ENCODE peak calls at places on chromosomes 11 and 22, in ten cellular contexts. One of them, this sample, is unnamed.
A peak's percentile ranks its signal among the peaks of the same experiment; 100 is the strongest.

GRCh38 chr22:18032455-18033101 is 8.2 kb upstream of the MICAL3 start:
- DNase-seq in ACHN: peak; percentile 86
- DNase-seq in omental fat pad: no peak
- DNase-seq in NCI-H2029 treated with DMSO at 0.1 percent for 48 hours: no peak
- DNase-seq in H4: peak; percentile 27
- DNase-seq in T1000: peak; percentile 67
- DNase-seq in KG1: no peak
- DNase-seq in testis: no peak
- DNase-seq in choroid plexus epithelial cell: no peak
- DNase-seq in AG04450: no peak
- DNase-seq in this sample: peak; percentile 64

GRCh38 chr11:9787981-9788521 is 124.2 kb downstream of the SWAP70 start:
- DNase-seq in ACHN: no peak
- DNase-seq in omental fat pad: no peak
- DNase-seq in NCI-H2029 treated with DMSO at 0.1 percent for 48 hours: no peak
- DNase-seq in H4: peak; percentile 62
- DNase-seq in T1000: no peak
- DNase-seq in KG1: no peak
- DNase-seq in testis: no peak
- DNase-seq in choroid plexus epithelial cell: peak; percentile 90
- DNase-seq in AG04450: peak; percentile 93
- DNase-seq in this sample: peak; percentile 95

GRCh38 chr11:595400-595799 is 19.1 kb downstream of the PHRF1 start:
- DNase-seq in ACHN: no peak
- DNase-seq in omental fat pad: no peak
- DNase-seq in NCI-H2029 treated with DMSO at 0.1 percent for 48 hours: no peak
- DNase-seq in H4: no peak
- DNase-seq in T1000: no peak
- DNase-seq in KG1: no peak
- DNase-seq in testis: no peak
- DNase-seq in choroid plexus epithelial cell: no peak
- DNase-seq in AG04450: no peak
- DNase-seq in this sample: no peak

GRCh38 chr11:113549611-113550061 is 74.4 kb upstream of the DRD2 start:
- DNase-seq in ACHN: no peak
- DNase-seq in omental fat pad: no peak
- DNase-seq in NCI-H2029 treated with DMSO at 0.1 percent for 48 hours: no peak
- DNase-seq in H4: no peak
- DNase-seq in T1000: no peak
- DNase-seq in KG1: no peak
- DNase-seq in testis: no peak
- DNase-seq in choroid plexus epithelial cell: no peak
- DNase-seq in AG04450: no peak
- DNase-seq in this sample: no peak

GRCh38 chr11:102050927-102051575 is 3.8 kb downstream of the CFAP300 start:
- DNase-seq in ACHN: no peak
- DNase-seq in omental fat pad: no peak
- DNase-seq in NCI-H2029 treated with DMSO at 0.1 percent for 48 hours: no peak
- DNase-seq in H4: no peak
- DNase-seq in T1000: no peak
- DNase-seq in KG1: no peak
- DNase-seq in testis: no peak
- DNase-seq in choroid plexus epithelial cell: no peak
- DNase-seq in AG04450: no peak
- DNase-seq in this sample: no peak

GRCh38 chr11:94788396-94788795 is 20.2 kb downstream of the AMOTL1 start:
- DNase-seq in ACHN: no peak
- DNase-seq in omental fat pad: no peak
- DNase-seq in NCI-H2029 treated with DMSO at 0.1 percent for 48 hours: no peak
- DNase-seq in H4: no peak
- DNase-seq in T1000: no peak
- DNase-seq in KG1: no peak
- DNase-seq in testis: no peak
- DNase-seq in choroid plexus epithelial cell: no peak
- DNase-seq in AG04450: no peak
- DNase-seq in this sample: no peak

GRCh38 chr11:76808158-76808557 is 25.0 kb downstream of the TSKU start:
- DNase-seq in ACHN: no peak
- DNase-seq in omental fat pad: no peak
- DNase-seq in NCI-H2029 treated with DMSO at 0.1 percent for 48 hours: no peak
- DNase-seq in H4: peak; percentile 2
- DNase-seq in T1000: no peak
- DNase-seq in KG1: no peak
- DNase-seq in testis: no peak
- DNase-seq in choroid plexus epithelial cell: no peak
- DNase-seq in AG04450: no peak
- DNase-seq in this sample: no peak

GRCh38 chr22:36221799-36222751 is 17.3 kb downstream of the APOL2 start:
- DNase-seq in ACHN: peak; percentile 21
- DNase-seq in omental fat pad: no peak
- DNase-seq in NCI-H2029 treated with DMSO at 0.1 percent for 48 hours: no peak
- DNase-seq in H4: peak; percentile 34
- DNase-seq in T1000: no peak
- DNase-seq in KG1: peak; percentile 7
- DNase-seq in testis: peak; percentile 70
- DNase-seq in choroid plexus epithelial cell: peak; percentile 63
- DNase-seq in AG04450: no peak
- DNase-seq in this sample: peak; percentile 33

GRCh38 chr11:2912498-2912897 is 16.7 kb downstream of the PHLDA2 start:
- DNase-seq in ACHN: peak; percentile 87
- DNase-seq in omental fat pad: no peak
- DNase-seq in NCI-H2029 treated with DMSO at 0.1 percent for 48 hours: peak; percentile 43
- DNase-seq in H4: peak; percentile 92
- DNase-seq in T1000: peak; percentile 65
- DNase-seq in KG1: no peak
- DNase-seq in testis: no peak
- DNase-seq in choroid plexus epithelial cell: peak; percentile 77
- DNase-seq in AG04450: no peak
- DNase-seq in this sample: peak; percentile 89

GRCh38 chr11:129750343-129751292 is 65.0 kb upstream of the TMEM45B start:
- DNase-seq in ACHN: peak; percentile 57
- DNase-seq in omental fat pad: peak; percentile 39
- DNase-seq in NCI-H2029 treated with DMSO at 0.1 percent for 48 hours: peak; percentile 61
- DNase-seq in H4: peak; percentile 47
- DNase-seq in T1000: peak; percentile 39
- DNase-seq in KG1: peak; percentile 81
- DNase-seq in testis: peak; percentile 83
- DNase-seq in choroid plexus epithelial cell: peak; percentile 82
- DNase-seq in AG04450: peak; percentile 50
- DNase-seq in this sample: peak; percentile 75

GRCh38 chr11:70016666-70017347 is 61.3 kb upstream of the ANO1 start:
- DNase-seq in ACHN: no peak
- DNase-seq in omental fat pad: no peak
- DNase-seq in NCI-H2029 treated with DMSO at 0.1 percent for 48 hours: no peak
- DNase-seq in H4: peak; percentile 30
- DNase-seq in T1000: no peak
- DNase-seq in KG1: no peak
- DNase-seq in testis: no peak
- DNase-seq in choroid plexus epithelial cell: peak; percentile 22
- DNase-seq in AG04450: peak; percentile 29
- DNase-seq in this sample: peak; percentile 75

GRCh38 chr11:724733-725386 is 18.8 kb downstream of the EPS8L2 start:
- DNase-seq in ACHN: no peak
- DNase-seq in omental fat pad: no peak
- DNase-seq in NCI-H2029 treated with DMSO at 0.1 percent for 48 hours: no peak
- DNase-seq in H4: no peak
- DNase-seq in T1000: no peak
- DNase-seq in KG1: no peak
- DNase-seq in testis: no peak
- DNase-seq in choroid plexus epithelial cell: no peak
- DNase-seq in AG04450: no peak
- DNase-seq in this sample: no peak

GRCh38 chr11:66815646-66816045 is 27.6 kb upstream of the RCE1 start:
- DNase-seq in ACHN: no peak
- DNase-seq in omental fat pad: no peak
- DNase-seq in NCI-H2029 treated with DMSO at 0.1 percent for 48 hours: no peak
- DNase-seq in H4: no peak
- DNase-seq in T1000: no peak
- DNase-seq in KG1: no peak
- DNase-seq in testis: no peak
- DNase-seq in choroid plexus epithelial cell: no peak
- DNase-seq in AG04450: no peak
- DNase-seq in this sample: peak; percentile 22

GRCh38 chr11:377174-377865 is 8.0 kb downstream of the B4GALNT4 start:
- DNase-seq in ACHN: no peak
- DNase-seq in omental fat pad: no peak
- DNase-seq in NCI-H2029 treated with DMSO at 0.1 percent for 48 hours: no peak
- DNase-seq in H4: no peak
- DNase-seq in T1000: no peak
- DNase-seq in KG1: no peak
- DNase-seq in testis: no peak
- DNase-seq in choroid plexus epithelial cell: no peak
- DNase-seq in AG04450: no peak
- DNase-seq in this sample: no peak

GRCh38 chr11:134497586-134497985 is 85.5 kb upstream of the B3GAT1 start:
- DNase-seq in ACHN: no peak
- DNase-seq in omental fat pad: no peak
- DNase-seq in NCI-H2029 treated with DMSO at 0.1 percent for 48 hours: peak; percentile 83
- DNase-seq in H4: no peak
- DNase-seq in T1000: no peak
- DNase-seq in KG1: no peak
- DNase-seq in testis: no peak
- DNase-seq in choroid plexus epithelial cell: no peak
- DNase-seq in AG04450: no peak
- DNase-seq in this sample: no peak

GRCh38 chr22:23519442-23520177 is 60.5 kb downstream of the IGLL1 start:
- DNase-seq in ACHN: no peak
- DNase-seq in omental fat pad: no peak
- DNase-seq in NCI-H2029 treated with DMSO at 0.1 percent for 48 hours: no peak
- DNase-seq in H4: no peak
- DNase-seq in T1000: no peak
- DNase-seq in KG1: no peak
- DNase-seq in testis: no peak
- DNase-seq in choroid plexus epithelial cell: no peak
- DNase-seq in AG04450: no peak
- DNase-seq in this sample: no peak

GRCh38 chr22:41524809-41525449 is 19.3 kb downstream of the POLR3H start:
- DNase-seq in ACHN: no peak
- DNase-seq in omental fat pad: no peak
- DNase-seq in NCI-H2029 treated with DMSO at 0.1 percent for 48 hours: no peak
- DNase-seq in H4: no peak
- DNase-seq in T1000: no peak
- DNase-seq in KG1: no peak
- DNase-seq in testis: no peak
- DNase-seq in choroid plexus epithelial cell: peak; percentile 57
- DNase-seq in AG04450: no peak
- DNase-seq in this sample: no peak

GRCh38 chr22:36027579-36027959 is 1.1 kb downstream of the RBFOX2 start:
- DNase-seq in ACHN: peak; percentile 15
- DNase-seq in omental fat pad: no peak
- DNase-seq in NCI-H2029 treated with DMSO at 0.1 percent for 48 hours: no peak
- DNase-seq in H4: no peak
- DNase-seq in T1000: no peak
- DNase-seq in KG1: no peak
- DNase-seq in testis: peak; percentile 35
- DNase-seq in choroid plexus epithelial cell: no peak
- DNase-seq in AG04450: no peak
- DNase-seq in this sample: no peak

GRCh38 chr11:45045692-45046471 is 95.2 kb upstream of the TP53I11 start:
- DNase-seq in ACHN: peak; percentile 35
- DNase-seq in omental fat pad: peak; percentile 65
- DNase-seq in NCI-H2029 treated with DMSO at 0.1 percent for 48 hours: no peak
- DNase-seq in H4: peak; percentile 48
- DNase-seq in T1000: no peak
- DNase-seq in KG1: peak; percentile 18
- DNase-seq in testis: peak; percentile 23
- DNase-seq in choroid plexus epithelial cell: peak; percentile 71
- DNase-seq in AG04450: no peak
- DNase-seq in this sample: peak; percentile 13

GRCh38 chr11:11996321-11997174 is 11.9 kb downstream of the DKK3 start:
- DNase-seq in ACHN: no peak
- DNase-seq in omental fat pad: no peak
- DNase-seq in NCI-H2029 treated with DMSO at 0.1 percent for 48 hours: no peak
- DNase-seq in H4: no peak
- DNase-seq in T1000: no peak
- DNase-seq in KG1: no peak
- DNase-seq in testis: no peak
- DNase-seq in choroid plexus epithelial cell: no peak
- DNase-seq in AG04450: no peak
- DNase-seq in this sample: no peak

GRCh38 chr22:48827228-48827810 is 1000.4 kb downstream of the BRD1 start:
- DNase-seq in ACHN: no peak
- DNase-seq in omental fat pad: no peak
- DNase-seq in NCI-H2029 treated with DMSO at 0.1 percent for 48 hours: peak; percentile 75
- DNase-seq in H4: no peak
- DNase-seq in T1000: no peak
- DNase-seq in KG1: no peak
- DNase-seq in testis: no peak
- DNase-seq in choroid plexus epithelial cell: peak; percentile 4
- DNase-seq in AG04450: no peak
- DNase-seq in this sample: no peak

GRCh38 chr11:108466405-108466804 is 924 bp downstream of the C11orf65 start:
- DNase-seq in ACHN: no peak
- DNase-seq in omental fat pad: no peak
- DNase-seq in NCI-H2029 treated with DMSO at 0.1 percent for 48 hours: no peak
- DNase-seq in H4: no peak
- DNase-seq in T1000: no peak
- DNase-seq in KG1: no peak
- DNase-seq in testis: no peak
- DNase-seq in choroid plexus epithelial cell: no peak
- DNase-seq in AG04450: no peak
- DNase-seq in this sample: no peak

GRCh38 chr11:73173755-73174494 is 31.8 kb upstream of the FCHSD2 start:
- DNase-seq in ACHN: no peak
- DNase-seq in omental fat pad: no peak
- DNase-seq in NCI-H2029 treated with DMSO at 0.1 percent for 48 hours: no peak
- DNase-seq in H4: no peak
- DNase-seq in T1000: no peak
- DNase-seq in KG1: no peak
- DNase-seq in testis: peak; percentile 65
- DNase-seq in choroid plexus epithelial cell: no peak
- DNase-seq in AG04450: no peak
- DNase-seq in this sample: no peak

GRCh38 chr11:88016392-88017020 is 158.7 kb downstream of the RAB38 start:
- DNase-seq in ACHN: peak; percentile 85
- DNase-seq in omental fat pad: peak; percentile 54
- DNase-seq in NCI-H2029 treated with DMSO at 0.1 percent for 48 hours: peak; percentile 61
- DNase-seq in H4: peak; percentile 79
- DNase-seq in T1000: peak; percentile 16
- DNase-seq in KG1: peak; percentile 61
- DNase-seq in testis: peak; percentile 93
- DNase-seq in choroid plexus epithelial cell: peak; percentile 94
- DNase-seq in AG04450: peak; percentile 72
- DNase-seq in this sample: peak; percentile 88

GRCh38 chr11:297666-298405 is 1.5 kb downstream of the IFITM5 start:
- DNase-seq in ACHN: no peak
- DNase-seq in omental fat pad: no peak
- DNase-seq in NCI-H2029 treated with DMSO at 0.1 percent for 48 hours: no peak
- DNase-seq in H4: no peak
- DNase-seq in T1000: no peak
- DNase-seq in KG1: no peak
- DNase-seq in testis: peak; percentile 75
- DNase-seq in choroid plexus epithelial cell: no peak
- DNase-seq in AG04450: no peak
- DNase-seq in this sample: no peak

GRCh38 chr11:9688716-9689511 is 25.0 kb downstream of the SWAP70 start:
- DNase-seq in ACHN: peak; percentile 55
- DNase-seq in omental fat pad: no peak
- DNase-seq in NCI-H2029 treated with DMSO at 0.1 percent for 48 hours: no peak
- DNase-seq in H4: peak; percentile 35
- DNase-seq in T1000: no peak
- DNase-seq in KG1: peak; percentile 39
- DNase-seq in testis: no peak
- DNase-seq in choroid plexus epithelial cell: peak; percentile 88
- DNase-seq in AG04450: peak; percentile 39
- DNase-seq in this sample: peak; percentile 81

GRCh38 chr11:86905252-86905651 is 49.9 kb downstream of the FZD4 start:
- DNase-seq in ACHN: no peak
- DNase-seq in omental fat pad: no peak
- DNase-seq in NCI-H2029 treated with DMSO at 0.1 percent for 48 hours: no peak
- DNase-seq in H4: no peak
- DNase-seq in T1000: no peak
- DNase-seq in KG1: no peak
- DNase-seq in testis: no peak
- DNase-seq in choroid plexus epithelial cell: no peak
- DNase-seq in AG04450: no peak
- DNase-seq in this sample: no peak

GRCh38 chr11:14974021-14974698 is 2.0 kb upstream of the CALCA start:
- DNase-seq in ACHN: no peak
- DNase-seq in omental fat pad: no peak
- DNase-seq in NCI-H2029 treated with DMSO at 0.1 percent for 48 hours: no peak
- DNase-seq in H4: no peak
- DNase-seq in T1000: no peak
- DNase-seq in KG1: no peak
- DNase-seq in testis: no peak
- DNase-seq in choroid plexus epithelial cell: peak; percentile 11
- DNase-seq in AG04450: no peak
- DNase-seq in this sample: no peak

This sample was measured in astrocyte of the spinal cord.